ENCODE peak calls at places on chromosomes 7 and 10, in eight cellular contexts. One of them, this sample, is unnamed.

GRCh38 chr10:96513686-96514551 is at the start of gene TLL2:
- DNase-seq in upper lobe of right lung: peak
- DNase-seq in IMR-90: peak
- DNase-seq in CD4-positive, CD25-positive, alpha-beta regulatory T cell: peak
- DNase-seq in A549: peak
- DNase-seq in sigmoid colon: peak
- DNase-seq in CD4-positive, alpha-beta T cell: no peak
- DNase-seq in epithelial cell of prostate: peak
- DNase-seq in this sample: peak

GRCh38 chr7:128356546-128357365 is 4.7 kb downstream of the PRRT4 start:
- DNase-seq in CD4-positive, CD25-positive, alpha-beta regulatory T cell: no peak
- DNase-seq in A549: no peak
- DNase-seq in sigmoid colon: no peak
- DNase-seq in CD4-positive, alpha-beta T cell: no peak
- DNase-seq in epithelial cell of prostate: no peak
- DNase-seq in IMR-90: no peak
- DNase-seq in upper lobe of right lung: no peak
- DNase-seq in this sample: no peak

GRCh38 chr10:12221323-12222298 is 25.6 kb downstream of the CDC123 start:
- DNase-seq in A549: peak
- DNase-seq in upper lobe of right lung: no peak
- DNase-seq in CD4-positive, CD25-positive, alpha-beta regulatory T cell: no peak
- DNase-seq in epithelial cell of prostate: no peak
- DNase-seq in IMR-90: peak
- DNase-seq in CD4-positive, alpha-beta T cell: no peak
- DNase-seq in sigmoid colon: no peak
- DNase-seq in this sample: peak

GRCh38 chr7:94289071-94289470 is 105.6 kb upstream of the COL1A2 start:
- DNase-seq in CD4-positive, alpha-beta T cell: no peak
- DNase-seq in IMR-90: peak
- DNase-seq in upper lobe of right lung: no peak
- DNase-seq in A549: peak
- DNase-seq in sigmoid colon: peak
- DNase-seq in CD4-positive, CD25-positive, alpha-beta regulatory T cell: no peak
- DNase-seq in epithelial cell of prostate: peak
- DNase-seq in this sample: peak

GRCh38 chr10:2037966-2038493 is 300.7 kb upstream of the ADARB2 start:
- DNase-seq in upper lobe of right lung: no peak
- DNase-seq in sigmoid colon: no peak
- DNase-seq in IMR-90: no peak
- DNase-seq in epithelial cell of prostate: no peak
- DNase-seq in A549: no peak
- DNase-seq in CD4-positive, alpha-beta T cell: no peak
- DNase-seq in CD4-positive, CD25-positive, alpha-beta regulatory T cell: no peak
- DNase-seq in this sample: no peak

GRCh38 chr7:30936650-30937245 is 25.1 kb downstream of the AQP1 start:
- DNase-seq in CD4-positive, alpha-beta T cell: no peak
- DNase-seq in epithelial cell of prostate: no peak
- DNase-seq in A549: no peak
- DNase-seq in CD4-positive, CD25-positive, alpha-beta regulatory T cell: no peak
- DNase-seq in IMR-90: no peak
- DNase-seq in upper lobe of right lung: no peak
- DNase-seq in sigmoid colon: peak
- DNase-seq in this sample: no peak

GRCh38 chr10:21372651-21373410 is 152.7 kb downstream of the SKIDA1 start:
- DNase-seq in upper lobe of right lung: no peak
- DNase-seq in CD4-positive, CD25-positive, alpha-beta regulatory T cell: peak
- DNase-seq in CD4-positive, alpha-beta T cell: no peak
- DNase-seq in sigmoid colon: no peak
- DNase-seq in A549: peak
- DNase-seq in epithelial cell of prostate: no peak
- DNase-seq in IMR-90: peak
- DNase-seq in this sample: peak

GRCh38 chr7:67105382-67105781 is 108.7 kb downstream of the TYW1 start:
- DNase-seq in upper lobe of right lung: no peak
- DNase-seq in CD4-positive, alpha-beta T cell: no peak
- DNase-seq in sigmoid colon: no peak
- DNase-seq in epithelial cell of prostate: no peak
- DNase-seq in CD4-positive, CD25-positive, alpha-beta regulatory T cell: peak
- DNase-seq in IMR-90: peak
- DNase-seq in A549: no peak
- DNase-seq in this sample: peak

GRCh38 chr7:50472427-50472826 is 22.3 kb upstream of the FIGNL1 start:
- DNase-seq in sigmoid colon: no peak
- DNase-seq in CD4-positive, alpha-beta T cell: no peak
- DNase-seq in CD4-positive, CD25-positive, alpha-beta regulatory T cell: no peak
- DNase-seq in upper lobe of right lung: no peak
- DNase-seq in IMR-90: no peak
- DNase-seq in epithelial cell of prostate: no peak
- DNase-seq in A549: no peak
- DNase-seq in this sample: no peak

GRCh38 chr10:46534828-46535524 is 21.5 kb downstream of the GPRIN2 start:
- DNase-seq in epithelial cell of prostate: no peak
- DNase-seq in IMR-90: no peak
- DNase-seq in sigmoid colon: peak
- DNase-seq in CD4-positive, CD25-positive, alpha-beta regulatory T cell: no peak
- DNase-seq in upper lobe of right lung: peak
- DNase-seq in A549: peak
- DNase-seq in CD4-positive, alpha-beta T cell: no peak
- DNase-seq in this sample: no peak

GRCh38 chr10:101054351-101054750 is 7.4 kb upstream of the KAZALD1 start:
- DNase-seq in epithelial cell of prostate: no peak
- DNase-seq in CD4-positive, alpha-beta T cell: no peak
- DNase-seq in A549: no peak
- DNase-seq in upper lobe of right lung: no peak
- DNase-seq in CD4-positive, CD25-positive, alpha-beta regulatory T cell: no peak
- DNase-seq in sigmoid colon: no peak
- DNase-seq in IMR-90: no peak
- DNase-seq in this sample: no peak

GRCh38 chr7:5217396-5217795 is 27.4 kb downstream of the WIPI2 start:
- DNase-seq in upper lobe of right lung: peak
- DNase-seq in CD4-positive, CD25-positive, alpha-beta regulatory T cell: no peak
- DNase-seq in IMR-90: no peak
- DNase-seq in epithelial cell of prostate: no peak
- DNase-seq in CD4-positive, alpha-beta T cell: no peak
- DNase-seq in A549: no peak
- DNase-seq in sigmoid colon: peak
- DNase-seq in this sample: no peak

GRCh38 chr10:95513941-95514392 is 47.2 kb downstream of the SORBS1 start:
- DNase-seq in upper lobe of right lung: no peak
- DNase-seq in A549: peak
- DNase-seq in epithelial cell of prostate: peak
- DNase-seq in IMR-90: peak
- DNase-seq in sigmoid colon: peak
- DNase-seq in CD4-positive, alpha-beta T cell: no peak
- DNase-seq in CD4-positive, CD25-positive, alpha-beta regulatory T cell: peak
- DNase-seq in this sample: no peak

GRCh38 chr10:60389413-60390009 is at the start of gene ANK3:
- DNase-seq in sigmoid colon: no peak
- DNase-seq in A549: no peak
- DNase-seq in CD4-positive, alpha-beta T cell: no peak
- DNase-seq in CD4-positive, CD25-positive, alpha-beta regulatory T cell: no peak
- DNase-seq in upper lobe of right lung: no peak
- DNase-seq in IMR-90: no peak
- DNase-seq in epithelial cell of prostate: no peak
- DNase-seq in this sample: no peak

GRCh38 chr7:77289387-77289786 is 89.8 kb upstream of the FGL2 start:
- DNase-seq in IMR-90: no peak
- DNase-seq in A549: no peak
- DNase-seq in CD4-positive, CD25-positive, alpha-beta regulatory T cell: no peak
- DNase-seq in sigmoid colon: no peak
- DNase-seq in upper lobe of right lung: no peak
- DNase-seq in epithelial cell of prostate: no peak
- DNase-seq in CD4-positive, alpha-beta T cell: no peak
- DNase-seq in this sample: no peak

GRCh38 chr7:77293046-77293445 is 93.4 kb upstream of the FGL2 start:
- DNase-seq in sigmoid colon: no peak
- DNase-seq in CD4-positive, CD25-positive, alpha-beta regulatory T cell: no peak
- DNase-seq in CD4-positive, alpha-beta T cell: no peak
- DNase-seq in upper lobe of right lung: no peak
- DNase-seq in A549: no peak
- DNase-seq in epithelial cell of prostate: no peak
- DNase-seq in IMR-90: no peak
- DNase-seq in this sample: no peak

GRCh38 chr7:77284633-77285032 is 85.0 kb upstream of the FGL2 start:
- DNase-seq in epithelial cell of prostate: no peak
- DNase-seq in CD4-positive, alpha-beta T cell: no peak
- DNase-seq in A549: no peak
- DNase-seq in IMR-90: no peak
- DNase-seq in upper lobe of right lung: no peak
- DNase-seq in CD4-positive, CD25-positive, alpha-beta regulatory T cell: no peak
- DNase-seq in sigmoid colon: no peak
- DNase-seq in this sample: no peak

GRCh38 chr7:77290425-77290824 is 90.8 kb upstream of the FGL2 start:
- DNase-seq in CD4-positive, CD25-positive, alpha-beta regulatory T cell: no peak
- DNase-seq in epithelial cell of prostate: no peak
- DNase-seq in CD4-positive, alpha-beta T cell: no peak
- DNase-seq in upper lobe of right lung: no peak
- DNase-seq in sigmoid colon: no peak
- DNase-seq in IMR-90: no peak
- DNase-seq in A549: no peak
- DNase-seq in this sample: no peak

GRCh38 chr7:77288676-77289320 is 89.2 kb upstream of the FGL2 start:
- DNase-seq in CD4-positive, alpha-beta T cell: no peak
- DNase-seq in CD4-positive, CD25-positive, alpha-beta regulatory T cell: no peak
- DNase-seq in upper lobe of right lung: no peak
- DNase-seq in A549: no peak
- DNase-seq in IMR-90: peak
- DNase-seq in sigmoid colon: no peak
- DNase-seq in epithelial cell of prostate: no peak
- DNase-seq in this sample: no peak
- H3K27ac ChIP-seq in CD4-positive, alpha-beta T cell: no peak
- H3K27ac ChIP-seq in CD4-positive, CD25-positive, alpha-beta regulatory T cell: no peak
- H3K27ac ChIP-seq in upper lobe of right lung: no peak
- H3K27ac ChIP-seq in A549: no peak
- H3K27ac ChIP-seq in IMR-90: no peak
- H3K27ac ChIP-seq in sigmoid colon: no peak
- H3K27ac ChIP-seq in epithelial cell of prostate: no peak
- H3K27ac ChIP-seq in this sample: no peak

GRCh38 chr10:123156091-123156490 is 1.9 kb downstream of the BUB3 start:
- DNase-seq in CD4-positive, CD25-positive, alpha-beta regulatory T cell: no peak
- DNase-seq in upper lobe of right lung: no peak
- DNase-seq in sigmoid colon: no peak
- DNase-seq in CD4-positive, alpha-beta T cell: no peak
- DNase-seq in epithelial cell of prostate: no peak
- DNase-seq in A549: no peak
- DNase-seq in IMR-90: peak
- DNase-seq in this sample: no peak

GRCh38 chr10:123154092-123154942 is at the start of gene BUB3:
- DNase-seq in epithelial cell of prostate: peak
- DNase-seq in upper lobe of right lung: peak
- DNase-seq in A549: peak
- DNase-seq in IMR-90: peak
- DNase-seq in CD4-positive, alpha-beta T cell: peak
- DNase-seq in sigmoid colon: peak
- DNase-seq in CD4-positive, CD25-positive, alpha-beta regulatory T cell: peak
- DNase-seq in this sample: peak

GRCh38 chr10:123153486-123154091 is 613 bp upstream of the BUB3 start:
- DNase-seq in CD4-positive, alpha-beta T cell: no peak
- DNase-seq in epithelial cell of prostate: no peak
- DNase-seq in upper lobe of right lung: no peak
- DNase-seq in IMR-90: no peak
- DNase-seq in A549: no peak
- DNase-seq in CD4-positive, CD25-positive, alpha-beta regulatory T cell: no peak
- DNase-seq in sigmoid colon: no peak
- DNase-seq in this sample: no peak

GRCh38 chr10:123157210-123157609 is 3.0 kb downstream of the BUB3 start:
- DNase-seq in A549: no peak
- DNase-seq in upper lobe of right lung: no peak
- DNase-seq in CD4-positive, alpha-beta T cell: no peak
- DNase-seq in IMR-90: peak
- DNase-seq in sigmoid colon: no peak
- DNase-seq in epithelial cell of prostate: no peak
- DNase-seq in CD4-positive, CD25-positive, alpha-beta regulatory T cell: no peak
- DNase-seq in this sample: peak

DNA sequence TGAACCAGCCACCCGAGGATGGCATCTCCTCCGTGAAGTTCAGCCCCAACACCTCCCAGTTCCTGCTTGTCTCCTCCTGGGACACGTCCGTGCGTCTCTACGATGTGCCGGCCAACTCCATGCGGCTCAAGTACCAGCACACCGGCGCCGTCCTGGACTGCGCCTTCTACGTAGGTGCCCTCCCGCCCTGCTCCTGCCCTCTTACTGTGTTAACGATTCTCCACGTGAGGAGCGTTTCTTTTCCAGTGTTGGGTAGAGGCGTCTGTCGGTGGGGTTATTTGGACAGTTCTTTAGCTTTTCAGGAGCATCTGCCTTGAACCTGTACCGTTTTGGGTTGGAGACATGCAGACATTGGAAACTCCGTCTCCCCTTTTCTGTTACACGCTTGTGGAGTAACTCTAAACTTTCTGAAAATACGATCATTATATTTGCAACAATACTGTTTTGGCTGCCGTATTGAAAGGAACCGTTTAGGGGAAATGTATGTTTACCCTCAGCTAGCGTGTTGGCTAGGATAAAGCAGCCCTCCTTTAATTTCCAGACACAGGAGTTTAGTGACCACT is 822 bp downstream of the BUB3 start:
- DNase-seq in CD4-positive, CD25-positive, alpha-beta regulatory T cell: no peak
- DNase-seq in sigmoid colon: no peak
- DNase-seq in upper lobe of right lung: peak
- DNase-seq in CD4-positive, alpha-beta T cell: no peak
- DNase-seq in IMR-90: peak
- DNase-seq in A549: peak
- DNase-seq in epithelial cell of prostate: no peak
- DNase-seq in this sample: peak
- H3K27ac ChIP-seq in CD4-positive, CD25-positive, alpha-beta regulatory T cell: peak
- H3K27ac ChIP-seq in sigmoid colon: peak
- H3K27ac ChIP-seq in upper lobe of right lung: peak
- H3K27ac ChIP-seq in CD4-positive, alpha-beta T cell: peak
- H3K27ac ChIP-seq in IMR-90: peak
- H3K27ac ChIP-seq in A549: peak
- H3K27ac ChIP-seq in epithelial cell of prostate: peak
- H3K27ac ChIP-seq in this sample: peak

GRCh38 chr7:15682751-15683150 is 3.7 kb downstream of the MEOX2 start:
- DNase-seq in A549: no peak
- DNase-seq in IMR-90: no peak
- DNase-seq in sigmoid colon: no peak
- DNase-seq in upper lobe of right lung: no peak
- DNase-seq in CD4-positive, CD25-positive, alpha-beta regulatory T cell: no peak
- DNase-seq in CD4-positive, alpha-beta T cell: no peak
- DNase-seq in epithelial cell of prostate: no peak
- DNase-seq in this sample: no peak
- H3K27ac ChIP-seq in A549: no peak
- H3K27ac ChIP-seq in IMR-90: no peak
- H3K27ac ChIP-seq in sigmoid colon: peak
- H3K27ac ChIP-seq in upper lobe of right lung: no peak
- H3K27ac ChIP-seq in CD4-positive, CD25-positive, alpha-beta regulatory T cell: no peak
- H3K27ac ChIP-seq in CD4-positive, alpha-beta T cell: no peak
- H3K27ac ChIP-seq in epithelial cell of prostate: no peak
- H3K27ac ChIP-seq in this sample: no peak

DNA sequence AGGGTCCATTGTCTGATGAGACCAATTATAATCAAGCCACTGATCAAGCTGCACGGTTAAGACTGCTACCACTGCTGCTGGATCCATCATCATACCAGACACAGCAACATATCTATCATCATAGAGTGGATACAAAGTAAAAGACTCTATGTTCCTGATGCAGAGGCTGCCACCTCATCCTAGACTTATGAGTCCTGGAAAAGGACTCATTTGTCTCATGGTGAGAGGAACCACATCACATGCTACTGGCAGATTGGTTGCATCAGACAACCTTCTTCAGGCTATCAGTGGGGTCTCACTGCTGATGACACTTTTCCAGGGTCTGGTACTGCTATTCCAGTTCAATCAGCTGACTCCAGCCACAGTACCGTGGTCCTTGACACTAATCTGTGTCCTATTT is 79.0 kb downstream of the ABI1 start:
- DNase-seq in IMR-90: peak
- DNase-seq in A549: no peak
- DNase-seq in CD4-positive, alpha-beta T cell: no peak
- DNase-seq in sigmoid colon: no peak
- DNase-seq in CD4-positive, CD25-positive, alpha-beta regulatory T cell: no peak
- DNase-seq in epithelial cell of prostate: peak
- DNase-seq in upper lobe of right lung: no peak
- DNase-seq in this sample: no peak
- H3K27ac ChIP-seq in IMR-90: no peak
- H3K27ac ChIP-seq in A549: peak
- H3K27ac ChIP-seq in CD4-positive, alpha-beta T cell: no peak
- H3K27ac ChIP-seq in sigmoid colon: no peak
- H3K27ac ChIP-seq in CD4-positive, CD25-positive, alpha-beta regulatory T cell: no peak
- H3K27ac ChIP-seq in epithelial cell of prostate: peak
- H3K27ac ChIP-seq in upper lobe of right lung: no peak
- H3K27ac ChIP-seq in this sample: no peak

This sample was measured in small intestine.